ENCODE peak calls at places on chromosome 11, in nine cellular contexts. U, C, G, M, H, L, S, E and Q are unnamed samples.

GRCh38 chr11:79087957-79088318 is 352.9 kb downstream of the TENM4 start:
- DNase-seq in S (no peak), M (no peak), U (no peak), C (no peak), L (peak), G (no peak), H (no peak), E (no peak), Q (no peak)

GRCh38 chr11:924406-925157 is 1.1 kb upstream of the AP2A2 start:
- DNase-seq in S (no peak), L (no peak), E (peak), U (no peak), G (no peak), M (no peak), H (no peak), C (peak), Q (no peak)

GRCh38 chr11:79242616-79243015 is 198.2 kb downstream of the TENM4 start:
- DNase-seq in M (no peak), U (no peak), G (no peak), S (no peak), C (no peak), E (no peak), H (no peak), L (no peak), Q (no peak)

GRCh38 chr11:20474176-20474950 is 86.8 kb downstream of the PRMT3 start:
- DNase-seq in S (no peak), L (no peak), G (no peak), E (peak), C (no peak), U (no peak), H (no peak), M (no peak), Q (no peak)

GRCh38 chr11:120035756-120036155 is 102.2 kb downstream of the TRIM29 start:
- DNase-seq in L (no peak), S (no peak), M (no peak), U (no peak), H (no peak), C (no peak), E (no peak), G (no peak), Q (no peak)

GRCh38 chr11:58285483-58286040 is 17.5 kb upstream of the OR10W1 start:
- DNase-seq in E (no peak), S (no peak), G (no peak), C (no peak), M (no peak), H (no peak), U (no peak), L (no peak), Q (no peak)

GRCh38 chr11:13183826-13184196 is 93.8 kb upstream of the BMAL1 start:
- DNase-seq in H (no peak), L (no peak), E (no peak), G (no peak), M (no peak), C (no peak), S (no peak), U (no peak), Q (no peak)

GRCh38 chr11:12569499-12570040 is 104.7 kb upstream of the TEAD1 start:
- DNase-seq in S (no peak), H (no peak), L (no peak), M (no peak), U (peak), E (no peak), G (no peak), C (no peak), Q (no peak)

GRCh38 chr11:92314499-92314898 is 89.9 kb downstream of the FAT3 start:
- DNase-seq in M (no peak), S (no peak), C (no peak), E (no peak), G (no peak), L (no peak), H (no peak), U (no peak), Q (no peak)

GRCh38 chr11:58259983-58260382 is 8.1 kb downstream of the OR10W1 start:
- DNase-seq in U (no peak), H (no peak), S (no peak), C (no peak), M (no peak), E (no peak), L (no peak), G (no peak), Q (no peak)

GRCh38 chr11:123536690-123537437 is 106.8 kb downstream of the GRAMD1B start:
- DNase-seq in G (no peak), H (no peak), U (no peak), C (no peak), M (no peak), L (peak), S (no peak), E (no peak), Q (no peak)

GRCh38 chr11:30125461-30125860 is 105.4 kb upstream of the FSHB start:
- DNase-seq in C (no peak), M (no peak), E (no peak), S (no peak), H (no peak), L (no peak), G (no peak), U (no peak), Q (no peak)

GRCh38 chr11:32343325-32344008 is 91.9 kb downstream of the WT1 start:
- DNase-seq in H (no peak), E (no peak), C (no peak), G (no peak), L (no peak), U (no peak), S (no peak), M (no peak), Q (no peak)

GRCh38 chr11:97079244-97079643 is 689.4 kb downstream of the JRKL start:
- DNase-seq in L (no peak), S (no peak), M (no peak), E (no peak), G (no peak), C (no peak), H (no peak), U (no peak), Q (no peak)

GRCh38 chr11:68373189-68373809 is 60.9 kb downstream of the LRP5 start:
- DNase-seq in E (peak), H (no peak), C (no peak), G (no peak), L (no peak), S (no peak), U (peak), M (no peak), Q (no peak)

GRCh38 chr11:91947215-91947614 is 277.4 kb upstream of the FAT3 start:
- DNase-seq in G (no peak), H (no peak), L (no peak), E (no peak), M (no peak), U (peak), S (peak), C (peak), Q (no peak)

DNA sequence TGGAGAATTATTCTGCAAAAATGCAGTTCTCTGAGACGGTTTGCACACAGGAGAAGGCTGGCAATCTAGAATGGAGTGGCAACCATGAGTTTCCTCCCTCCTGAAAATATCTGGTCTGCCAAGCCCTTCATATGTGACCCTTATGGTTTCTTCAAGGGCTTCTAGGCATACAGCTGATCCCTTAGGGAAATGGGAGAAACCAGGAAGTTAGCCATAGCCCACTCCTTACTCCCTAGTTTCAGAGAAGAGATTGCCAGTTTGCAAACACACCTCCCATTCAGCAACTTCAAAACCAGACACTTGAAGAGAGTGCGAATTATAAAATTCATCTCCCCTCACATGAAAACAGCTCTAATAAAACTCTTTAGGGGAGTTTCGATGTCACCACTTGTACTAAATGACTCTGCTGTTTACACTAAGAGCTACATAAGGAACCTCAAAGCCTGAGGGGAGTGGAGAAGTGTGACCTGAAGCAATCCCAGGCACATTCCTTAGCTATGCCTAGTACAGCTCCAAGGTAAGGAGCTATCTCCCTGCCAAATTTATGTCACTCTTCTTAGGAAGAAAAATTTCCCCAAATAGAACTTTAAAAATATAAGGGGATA is 8.3 kb downstream of the LGR4 start:
- DNase-seq in L (no peak), M (no peak), U (peak), C (no peak), E (no peak), G (no peak), H (no peak), S (no peak), Q (no peak)
- TF ChIP-seq POLR2A in L (no peak), M (no peak), U (no peak), C (no peak), E (no peak), G (no peak), H (no peak), S (no peak), Q (no peak)

GRCh38 chr11:85953491-85954143 is 98.4 kb downstream of the CCDC83 start:
- DNase-seq in U (peak), C (no peak), G (no peak), M (no peak), E (no peak), H (no peak), S (no peak), L (no peak), Q (no peak)
- TF ChIP-seq POLR2A in U (no peak), C (no peak), G (no peak), M (no peak), E (no peak), H (no peak), S (no peak), L (no peak), Q (no peak)

DNA sequence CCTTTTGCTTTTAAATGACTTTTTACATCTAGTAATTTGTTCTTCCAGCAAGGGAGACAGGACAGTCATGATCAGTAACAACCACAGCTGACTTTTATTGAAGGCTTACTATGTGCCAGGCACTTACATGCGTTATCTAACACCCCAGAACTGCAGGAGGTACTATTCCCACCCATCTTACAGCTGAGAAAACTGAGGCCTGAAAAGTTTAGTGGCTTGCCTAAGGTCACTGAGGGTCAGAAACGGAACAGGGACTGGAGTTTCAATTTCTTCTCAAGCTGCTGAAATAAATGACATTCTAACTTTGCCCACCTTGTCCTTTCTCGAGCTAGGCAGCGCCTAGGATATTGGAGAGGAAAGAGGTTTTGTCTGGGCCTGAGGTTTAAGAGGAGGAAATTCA is 102.1 kb downstream of the NAT10 start:
- DNase-seq in C (no peak), E (no peak), S (no peak), M (no peak), G (no peak), U (no peak), L (no peak), H (no peak), Q (no peak)
- TF ChIP-seq POLR2A in C (no peak), E (no peak), S (no peak), M (no peak), G (no peak), U (no peak), L (no peak), H (no peak), Q (no peak)

GRCh38 chr11:65418681-65419459 is 3.7 kb upstream of the NEAT1 start:
- DNase-seq in M (peak), E (peak), L (peak), S (peak), C (peak), U (peak), G (peak), H (peak), Q (peak)
- TF ChIP-seq POLR2A in M (peak), E (peak), L (no peak), S (peak), C (peak), U (peak), G (peak), H (no peak), Q (no peak)

GRCh38 chr11:2195756-2196088 is 24.1 kb upstream of the TH start:
- DNase-seq in E (no peak), M (no peak), H (no peak), G (no peak), L (no peak), S (no peak), C (no peak), U (no peak), Q (no peak)
- TF ChIP-seq POLR2A in E (no peak), M (no peak), H (no peak), G (no peak), L (no peak), S (no peak), C (no peak), U (no peak), Q (no peak)

GRCh38 chr11:22625448-22626287 is at the start of gene FANCF:
- DNase-seq in L (peak), M (peak), C (peak), G (peak), H (peak), S (peak), E (peak), U (peak), Q (peak)
- TF ChIP-seq POLR2A in L (no peak), M (peak), C (no peak), G (peak), H (no peak), S (peak), E (no peak), U (peak), Q (peak)

GRCh38 chr11:3837793-3838192 is 3.0 kb downstream of the RHOG start:
- DNase-seq in E (peak), G (no peak), L (peak), C (peak), U (no peak), M (no peak), S (no peak), H (peak), Q (no peak)
- TF ChIP-seq POLR2A in E (no peak), G (no peak), L (no peak), C (no peak), U (no peak), M (peak), S (no peak), H (no peak), Q (no peak)

DNA sequence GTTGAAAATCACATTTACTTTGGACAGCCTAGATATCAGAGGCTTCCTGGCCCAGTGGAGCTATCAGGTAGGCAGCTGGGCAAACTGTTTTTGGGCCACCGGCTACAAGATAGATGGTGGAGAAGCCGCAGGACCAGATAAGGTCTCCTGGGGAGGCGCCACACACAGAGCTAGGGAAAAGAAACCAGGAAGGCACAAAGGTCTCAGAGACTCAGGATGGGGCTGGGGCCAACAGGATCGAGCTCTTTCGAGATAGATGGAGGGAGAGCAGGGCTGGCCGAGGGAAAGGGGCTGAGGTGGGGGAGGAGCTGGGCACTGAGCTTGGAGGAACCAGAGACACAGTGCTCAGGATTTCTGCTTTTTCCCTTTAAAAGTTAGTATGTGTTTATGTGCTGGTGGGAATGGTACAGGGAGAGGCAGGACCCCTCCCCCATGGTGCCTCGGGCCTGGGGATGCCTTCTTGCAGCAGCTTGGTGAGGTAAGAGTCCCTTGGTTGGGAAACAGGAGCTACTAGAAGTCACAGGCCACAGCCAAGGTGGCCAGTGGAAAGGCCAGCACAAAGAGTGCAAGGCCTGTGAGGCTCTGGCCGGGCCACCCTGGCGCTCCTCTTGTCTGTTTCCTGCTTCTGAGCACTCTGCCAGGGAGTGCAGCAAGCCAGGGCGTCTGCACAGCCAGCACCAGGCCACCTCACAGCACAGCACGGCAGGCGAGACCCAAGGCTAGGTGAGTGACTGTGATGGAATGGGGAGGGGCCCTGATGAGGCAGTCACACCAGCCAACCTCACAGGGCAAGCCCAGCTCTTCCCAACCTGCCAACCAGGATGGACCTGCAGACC is 11.5 kb upstream of the NAP1L4 start:
- DNase-seq in G (no peak), S (peak), L (no peak), H (no peak), U (no peak), C (peak), E (peak), M (no peak), Q (no peak)
- TF ChIP-seq POLR2A in G (no peak), S (peak), L (no peak), H (no peak), U (no peak), C (no peak), E (no peak), M (no peak), Q (no peak)

DNA sequence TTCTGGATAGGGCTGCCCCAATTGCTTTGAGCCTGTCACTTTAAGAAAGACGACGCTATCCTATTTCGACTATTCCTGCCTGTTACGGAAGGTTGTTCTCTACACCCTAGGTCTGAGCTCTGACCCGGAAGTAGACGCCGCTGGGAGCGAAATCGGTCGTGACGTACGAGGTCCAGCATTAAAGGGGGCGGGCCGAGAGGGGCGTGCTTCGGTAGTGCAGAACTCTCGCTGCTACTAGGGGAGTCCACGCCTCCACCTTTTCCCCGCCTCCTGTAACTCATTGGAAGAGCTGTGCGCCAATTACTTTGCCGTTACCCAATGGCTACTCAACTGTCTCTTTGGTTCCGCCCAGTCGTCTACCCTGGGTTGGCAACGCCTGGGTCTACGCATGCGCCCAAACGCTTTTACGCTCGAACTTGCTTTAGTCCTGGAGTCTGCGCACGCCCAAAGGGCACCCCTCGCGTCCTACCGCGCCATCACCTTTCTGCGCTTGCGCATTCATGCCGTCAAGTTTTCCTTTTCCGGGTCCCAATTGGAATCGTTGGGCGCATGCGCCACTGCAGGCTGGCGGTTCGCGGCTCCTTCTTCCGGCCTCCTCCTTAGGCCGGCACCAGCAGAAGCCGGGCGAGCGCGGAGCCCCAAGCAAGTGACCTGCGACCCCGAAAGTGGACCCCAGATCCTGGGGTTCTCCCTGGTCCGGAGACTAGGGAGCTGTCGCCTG is at the start of gene PCNX3:
- DNase-seq in E (peak), U (peak), M (peak), H (peak), C (peak), G (peak), S (peak), L (peak), Q (peak)
- TF ChIP-seq POLR2A in E (peak), U (no peak), M (peak), H (peak), C (peak), G (peak), S (peak), L (peak), Q (peak)